ENCODE peak calls at places on chromosomes 5 and 9, in ten cellular contexts. Z is GM23248; O is caudate nucleus; H is GM10248; F is stimulated activated CD8-positive, alpha-beta memory T cell treated with anti-CD3 and anti-CD28 coated beads, Interleukin-2, amount 100 ng/mL, for 1 hour; W is kidney; Q is A172; E is stimulated activated naive CD8-positive, alpha-beta T cell treated with anti-CD3 and anti-CD28 coated beads, Interleukin-15, Interleukin-2, amounts not matched to agents 100 U/mL and 50 U/mL, for 24 hours; X is AG08395; L is activated naive CD8-positive, alpha-beta T cell treated with anti-CD3 and anti-CD28 coated beads, Interleukin-2, amount 50 U/mL, for 24 hours. D is an unnamed sample.

GRCh38 chr5:95042040-95042439 is 242.9 kb downstream of the MCTP1 start:
- DNase-seq in Z (no peak), O (no peak), H (no peak), F (no peak), W (no peak), Q (no peak), E (no peak), X (no peak), L (no peak), D (no peak)

GRCh38 chr5:53819482-53819881 is 259.0 kb downstream of the NDUFS4 start:
- DNase-seq in Z (no peak), O (no peak), H (no peak), F (no peak), W (no peak), Q (peak; percentile 7), E (no peak), X (no peak), L (no peak), D (no peak)

GRCh38 chr5:60835554-60835953 is 8.5 kb downstream of the ELOVL7 start:
- DNase-seq in Z (no peak), O (no peak), H (no peak), F (no peak), W (no peak), Q (no peak), E (no peak), X (no peak), L (no peak), D (no peak)

GRCh38 chr9:8825600-8826147 is 1026.1 kb upstream of the DMAC1 start:
- DNase-seq in Z (no peak), O (no peak), H (no peak), F (no peak), W (no peak), Q (no peak), E (no peak), X (no peak), L (no peak), D (no peak)

GRCh38 chr5:475704-476101 is 32.7 kb downstream of the EXOC3 start:
- DNase-seq in Z (no peak), O (no peak), H (no peak), F (no peak), W (peak; percentile 51), Q (no peak), E (no peak), X (no peak), L (no peak), D (no peak)

GRCh38 chr9:110479481-110479880 is 100.1 kb downstream of the SVEP1 start:
- DNase-seq in Z (no peak), O (no peak), H (no peak), F (no peak), W (no peak), Q (no peak), E (no peak), X (no peak), L (no peak), D (no peak)

GRCh38 chr5:90932052-90932699 is 373.6 kb downstream of the ADGRV1 start:
- DNase-seq in Z (peak; percentile 77), O (no peak), H (peak; percentile 56), F (no peak), W (no peak), Q (peak; percentile 68), E (peak; percentile 42), X (peak; percentile 72), L (peak; percentile 40), D (no peak)

GRCh38 chr5:148685520-148686134 is 31.3 kb upstream of the HTR4 start:
- DNase-seq in Z (peak; percentile 8), O (no peak), H (no peak), F (no peak), W (no peak), Q (no peak), E (no peak), X (no peak), L (no peak), D (no peak)

GRCh38 chr9:93667627-93668026 is 91.2 kb downstream of the PHF2 start:
- DNase-seq in Z (no peak), O (no peak), H (no peak), F (no peak), W (peak; percentile 20), Q (no peak), E (no peak), X (no peak), L (no peak), D (no peak)

GRCh38 chr9:127444921-127445850 is 6.0 kb downstream of the RPL12 start:
- DNase-seq in Z (peak; percentile 72), O (no peak), H (no peak), F (no peak), W (peak; percentile 32), Q (peak; percentile 41), E (peak; percentile 42), X (peak; percentile 21), L (no peak), D (no peak)

GRCh38 chr5:98365126-98365525 is 408.3 kb upstream of the RGMB start:
- DNase-seq in Z (no peak), O (no peak), H (no peak), F (no peak), W (no peak), Q (no peak), E (no peak), X (no peak), L (no peak), D (no peak)

GRCh38 chr9:71446499-71447411 is 321.6 kb downstream of the CEMIP2 start:
- DNase-seq in Z (peak; percentile 81), O (peak; percentile 17), H (peak; percentile 60), F (no peak), W (peak; percentile 68), Q (no peak), E (peak; percentile 41), X (peak; percentile 66), L (peak; percentile 26), D (peak; percentile 41)

GRCh38 chr9:131977074-131977838 is 102.4 kb downstream of the MED27 start:
- DNase-seq in Z (no peak), O (no peak), H (peak; percentile 24), F (no peak), W (no peak), Q (no peak), E (no peak), X (no peak), L (no peak), D (no peak)

GRCh38 chr9:76629205-76629990 is 134.8 kb upstream of the PCA3 start:
- DNase-seq in Z (no peak), O (no peak), H (no peak), F (no peak), W (no peak), Q (no peak), E (no peak), X (no peak), L (no peak), D (peak; percentile 72)

GRCh38 chr5:133109655-133110483 is 58.1 kb downstream of the HSPA4 start:
- DNase-seq in Z (peak; percentile 52), O (no peak), H (no peak), F (no peak), W (no peak), Q (no peak), E (no peak), X (peak; percentile 43), L (no peak), D (no peak)

GRCh38 chr9:86600291-86600690 is 246.1 kb upstream of the TUT7 start:
- DNase-seq in Z (peak; percentile 48), O (no peak), H (no peak), F (no peak), W (no peak), Q (peak; percentile 46), E (no peak), X (peak; percentile 23), L (no peak), D (no peak)

GRCh38 chr5:77774981-77775772 is 962 bp downstream of the TBCA start:
- DNase-seq in Z (peak; percentile 2), O (no peak), H (no peak), F (no peak), W (no peak), Q (no peak), E (peak; percentile 14), X (no peak), L (no peak), D (no peak)

GRCh38 chr9:36485647-36486453 is 85.8 kb upstream of the RNF38 start:
- DNase-seq in Z (peak; percentile 64), O (no peak), H (no peak), F (no peak), W (no peak), Q (peak; percentile 3), E (no peak), X (peak; percentile 39), L (no peak), D (no peak)

GRCh38 chr5:100777680-100778281 is 125.3 kb downstream of the ST8SIA4 start:
- DNase-seq in Z (peak; percentile 86), O (no peak), H (peak; percentile 41), F (no peak), W (no peak), Q (peak; percentile 87), E (no peak), X (peak; percentile 65), L (peak; percentile 20), D (no peak)

GRCh38 chr5:168656633-168657032 is 77.5 kb upstream of the PANK3 start:
- DNase-seq in Z (peak; percentile 60), O (no peak), H (no peak), F (no peak), W (no peak), Q (no peak), E (no peak), X (peak; percentile 45), L (no peak), D (no peak)

GRCh38 chr5:132883261-132883834 is 9.9 kb downstream of the LEAP2 start:
- DNase-seq in Z (peak; percentile 89), O (no peak), H (peak; percentile 39), F (no peak), W (no peak), Q (peak; percentile 72), E (peak; percentile 16), X (peak; percentile 75), L (no peak), D (no peak)

D was measured in KG1.